ENCODE peak calls at places on chromosomes 6 and 20, in five cellular contexts. Q, T, P, X and I are unnamed samples.

GRCh38 chr20:30488941-30489601 is 768.4 kb upstream of the DEFB115 start:
- DNase-seq in Q (no peak), T (peak; percentile 33), P (no peak), X (no peak), I (no peak)

GRCh38 chr6:12482386-12482785 is 192.2 kb downstream of the EDN1 start:
- DNase-seq in Q (no peak), T (no peak), P (no peak), X (no peak), I (no peak)

GRCh38 chr6:136963259-136963658 is 41.2 kb downstream of the SLC35D3 start:
- DNase-seq in Q (no peak), T (no peak), P (no peak), X (no peak), I (no peak)

GRCh38 chr6:108497883-108498282 is 62.8 kb upstream of the FOXO3 start:
- DNase-seq in Q (peak; percentile 19), T (no peak), P (peak; percentile 53), X (peak; percentile 70), I (peak; percentile 45)

GRCh38 chr20:47139934-47140333 is 216.6 kb downstream of the ZMYND8 start:
- DNase-seq in Q (no peak), T (no peak), P (no peak), X (no peak), I (peak; percentile 38)

GRCh38 chr6:169800668-169801395 is 49.4 kb downstream of the ERMARD start:
- DNase-seq in Q (peak; percentile 70), T (no peak), P (peak; percentile 38), X (peak; percentile 54), I (peak; percentile 91)

GRCh38 chr6:43628392-43629103 is 516 bp downstream of the GTPBP2 start:
- DNase-seq in Q (peak; percentile 63), T (no peak), P (peak; percentile 42), X (peak; percentile 50), I (peak; percentile 68)

GRCh38 chr20:45817652-45818194 is 5.3 kb downstream of the UBE2C start:
- DNase-seq in Q (no peak), T (no peak), P (peak; percentile 71), X (peak; percentile 87), I (no peak)

GRCh38 chr6:124319410-124319809 is 515.7 kb downstream of the NKAIN2 start:
- DNase-seq in Q (no peak), T (no peak), P (no peak), X (no peak), I (no peak)

GRCh38 chr20:11920083-11920482 is 2.4 kb downstream of the BTBD3 start:
- DNase-seq in Q (no peak), T (no peak), P (no peak), X (no peak), I (no peak)
- H3K4me3 ChIP-seq in Q (no peak overlapping the region), T (peak overlapping the region; percentile 32), P (no peak overlapping the region), X (no peak overlapping the region), I (no peak overlapping the region)

GRCh38 chr20:63505281-63505680 is 6.4 kb upstream of the EEF1A2 start:
- DNase-seq in Q (no peak), T (no peak), P (no peak), X (no peak), I (no peak)

GRCh38 chr20:63507083-63507743 is 8.3 kb upstream of the EEF1A2 start:
- DNase-seq in Q (no peak), T (no peak), P (no peak), X (no peak), I (no peak)

GRCh38 chr20:63509088-63509564 is 10.2 kb upstream of the EEF1A2 start:
- DNase-seq in Q (no peak), T (no peak), P (no peak), X (no peak), I (no peak)

GRCh38 chr20:63505723-63506122 is 6.8 kb upstream of the EEF1A2 start:
- DNase-seq in Q (no peak), T (no peak), P (no peak), X (no peak), I (no peak)

DNA sequence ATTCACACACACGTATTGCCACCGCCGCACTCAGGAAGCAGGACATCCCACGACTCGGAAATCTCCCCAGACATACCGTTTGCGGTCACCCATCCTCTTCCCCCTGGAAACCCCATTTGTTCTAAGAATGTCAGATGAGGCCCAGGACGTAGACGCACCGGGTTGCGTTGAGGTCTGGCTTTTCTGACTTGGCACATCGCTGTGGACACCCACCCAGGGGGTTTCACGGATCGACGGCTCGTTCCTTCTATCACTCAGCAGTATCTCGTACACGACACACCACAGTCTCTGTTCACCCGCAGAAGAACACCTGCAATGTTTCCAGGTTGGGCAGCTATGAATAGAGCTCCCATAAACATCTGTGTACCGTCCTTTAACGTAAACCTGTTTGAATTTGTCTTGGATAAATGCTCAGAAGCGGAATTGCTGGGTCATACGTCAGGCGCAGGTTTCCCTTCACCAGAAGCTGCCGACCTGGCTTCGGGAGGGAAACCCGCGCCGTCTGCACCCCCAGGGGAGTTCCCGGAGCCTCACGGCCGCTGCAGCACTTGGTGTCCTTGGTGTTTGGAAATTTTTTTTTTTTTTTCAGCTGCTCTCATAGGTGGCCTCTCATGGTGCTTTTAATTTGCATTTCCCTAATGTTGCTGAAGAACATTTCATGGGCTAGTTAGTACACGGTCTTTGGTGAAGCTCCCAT is 9.3 kb upstream of the EEF1A2 start:
- DNase-seq in Q (no peak), T (no peak), P (no peak), X (no peak), I (no peak)
- H3K27me3 ChIP-seq in Q (no peaks in the 10 kb centered on the region), T (peaks cover 38% of the 10 kb centered on the region), P (peaks cover 2% of the 10 kb centered on the region), X (no peaks in the 10 kb centered on the region), I (peaks cover 90% of the 10 kb centered on the region)

DNA sequence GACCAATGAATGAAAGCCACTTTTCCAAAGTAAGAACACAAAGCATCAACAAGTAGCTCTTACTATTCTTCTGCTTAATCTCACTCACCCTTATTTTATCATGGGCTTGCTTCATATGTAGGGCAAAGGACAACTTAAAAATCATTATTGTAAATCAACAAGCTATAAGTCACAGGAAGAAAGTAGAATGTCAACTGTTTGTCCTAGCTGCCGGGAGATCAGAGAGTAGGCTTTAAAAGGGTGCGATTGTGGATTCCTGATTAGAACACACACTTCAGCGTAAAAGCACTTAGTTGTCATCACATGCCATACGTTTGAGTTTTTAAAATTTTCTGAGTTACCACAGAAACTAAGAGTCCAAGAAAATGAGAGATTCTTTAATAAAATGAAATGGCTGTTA is 44.4 kb upstream of the NHSL1 start:
- DNase-seq in Q (no peak), T (no peak), P (no peak), X (no peak), I (peak; percentile 96)
- H3K4me3 ChIP-seq in Q (no peak overlapping the region), T (no peak overlapping the region), P (peak overlapping the region; percentile 45), X (peak overlapping the region; percentile 2), I (peak overlapping the region; percentile 7)

GRCh38 chr20:38893056-38893455 is 33.2 kb upstream of the FAM83D start:
- DNase-seq in Q (no peak), T (no peak), P (no peak), X (no peak), I (no peak)
- H3K27me3 ChIP-seq in Q (no peaks in the 10 kb centered on the region), T (no peaks in the 10 kb centered on the region), P (peaks cover 6% of the 10 kb centered on the region), X (peaks cover 4% of the 10 kb centered on the region), I (peaks cover 8% of the 10 kb centered on the region)

GRCh38 chr20:50400705-50401045 is 109.5 kb upstream of the PTPN1 start:
- DNase-seq in Q (no peak), T (no peak), P (no peak), X (no peak), I (no peak)
- H3K4me3 ChIP-seq in Q (no peak overlapping the region), T (no peak overlapping the region), P (no peak overlapping the region), X (no peak overlapping the region), I (no peak overlapping the region)

DNA sequence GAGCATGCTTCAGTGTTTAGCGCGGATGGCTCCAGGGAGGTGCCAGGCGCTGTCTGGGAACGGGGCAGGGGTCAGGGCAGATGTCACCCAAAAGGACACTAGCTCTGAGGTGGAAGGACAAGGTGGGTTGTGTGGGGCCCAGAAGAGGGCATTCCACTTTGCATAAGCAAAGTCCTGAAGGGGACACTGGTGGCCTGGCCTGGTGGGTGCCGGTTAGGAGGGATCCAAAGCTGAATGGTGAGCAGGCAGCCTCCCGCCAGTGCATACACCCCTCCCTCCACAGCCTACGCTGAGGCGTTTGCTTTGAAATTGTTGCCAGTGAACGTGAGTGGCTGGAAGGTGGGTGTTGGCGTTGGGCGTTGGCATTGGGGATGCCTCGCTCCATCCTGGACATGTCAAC is 192.1 kb downstream of the BMP7 start:
- DNase-seq in Q (no peak), T (no peak), P (no peak), X (no peak), I (no peak)
- H3K27me3 ChIP-seq in Q (no peaks in the 10 kb centered on the region), T (no peaks in the 10 kb centered on the region), P (peaks cover 2% of the 10 kb centered on the region), X (no peaks in the 10 kb centered on the region), I (peaks cover 2% of the 10 kb centered on the region)